ENCODE peak calls at places on chromosomes 4 and X, in six cellular contexts. F is CD8-positive, alpha-beta memory T cell; N is upper lobe of left lung; P is A673; I is aorta; K is SK-N-SH. C is an unnamed sample.
A peak's percentile ranks its signal among the peaks of the same experiment; 100 is the strongest.

GRCh38 chrX:15465896-15466651 is 27.1 kb downstream of the PIR start:
- DNase-seq in F (no peak), K (no peak), N (no peak), P (peak; percentile 9), I (no peak), C (no peak)

GRCh38 chrX:55450259-55450658 is 1.7 kb upstream of the MAGEH1 start:
- DNase-seq in I (no peak), K (no peak), P (no peak), N (no peak), F (no peak), C (no peak)

GRCh38 chr4:99352602-99353580 is at the start of gene ADH1C:
- DNase-seq in F (no peak), I (no peak), K (no peak), N (no peak), P (no peak), C (no peak)

GRCh38 chr4:5361968-5362367 is 310.7 kb downstream of the STK32B start:
- DNase-seq in N (no peak), P (peak; percentile 47), F (no peak), K (no peak), I (no peak), C (no peak)

GRCh38 chr4:87839309-87839946 is 6.7 kb downstream of the MEPE start:
- DNase-seq in I (no peak), F (no peak), P (peak; percentile 42), K (no peak), N (no peak), C (no peak)

GRCh38 chr4:149784018-149784417 is 31.6 kb downstream of the IQCM start:
- DNase-seq in F (no peak), I (no peak), K (no peak), P (peak; percentile 50), N (no peak), C (no peak)

GRCh38 chr4:54230479-54231418 is 1.7 kb downstream of the PDGFRA start:
- DNase-seq in I (peak; percentile 84), F (no peak), K (peak; percentile 41), P (no peak), N (peak; percentile 80), C (no peak)

GRCh38 chrX:86148024-86148511 is at the start of gene DACH2:
- DNase-seq in F (peak; percentile 4), N (peak; percentile 88), K (peak; percentile 78), I (peak; percentile 90), P (peak; percentile 63), C (no peak)

GRCh38 chr4:143036443-143036842 is 148.3 kb upstream of the USP38 start:
- DNase-seq in F (no peak), K (no peak), I (no peak), N (no peak), P (no peak), C (no peak)

GRCh38 chrX:23333842-23334535 is 660 bp upstream of the PTCHD1 start:
- DNase-seq in P (peak; percentile 1), F (no peak), I (peak; percentile 78), N (peak; percentile 56), K (peak; percentile 40), C (no peak)

GRCh38 chrX:153336128-153336894 is 2.4 kb downstream of the ZNF275 start:
- DNase-seq in I (no peak), K (no peak), P (no peak), F (peak; percentile 19), N (no peak), C (no peak)

GRCh38 chr4:62051332-62051731 is 851.2 kb downstream of the ADGRL3 start:
- DNase-seq in N (no peak), P (no peak), I (no peak), F (no peak), K (no peak), C (no peak)

GRCh38 chrX:71938371-71938770 is 27.7 kb downstream of the NHSL2 start:
- DNase-seq in I (no peak), P (peak; percentile 20), K (no peak), N (no peak), F (no peak), C (no peak)

GRCh38 chrX:82134378-82134777 is 932.5 kb downstream of the SH3BGRL start:
- DNase-seq in N (no peak), F (no peak), P (no peak), K (no peak), I (no peak), C (no peak)

GRCh38 chr4:81405900-81406401 is 65.8 kb downstream of the RASGEF1B start:
- DNase-seq in F (peak; percentile 70), K (peak; percentile 47), P (peak; percentile 71), I (no peak), N (no peak), C (no peak)

GRCh38 chr4:100098681-100099080 is 91.6 kb downstream of the DDIT4L start:
- DNase-seq in F (no peak), I (no peak), P (peak; percentile 39), K (no peak), N (no peak), C (no peak)

GRCh38 chrX:124328765-124329164 is 3.7 kb upstream of the TEX13D start:
- DNase-seq in N (no peak), I (no peak), P (no peak), F (no peak), K (no peak), C (no peak)

GRCh38 chr4:41992967-41993857 is 2.9 kb downstream of the SLC30A9 start:
- DNase-seq in K (no peak), N (no peak), I (no peak), P (no peak), F (no peak), C (no peak)

GRCh38 chr4:40038972-40039371 is 17.7 kb upstream of the N4BP2 start:
- DNase-seq in F (no peak), K (no peak), N (no peak), P (no peak), I (no peak), C (no peak)

GRCh38 chr4:20249333-20249732 is 2.4 kb upstream of the SLIT2 start:
- DNase-seq in I (no peak), K (peak; percentile 51), P (peak; percentile 58), F (no peak), N (no peak), C (no peak)

GRCh38 chr4:26609398-26609797 is 25.5 kb downstream of the TBC1D19 start:
- DNase-seq in I (no peak), F (no peak), K (no peak), N (no peak), P (no peak), C (no peak)

GRCh38 chr4:52877006-52877405 is 14.9 kb downstream of the RASL11B start:
- DNase-seq in K (no peak), P (no peak), F (no peak), N (no peak), I (no peak), C (no peak)

GRCh38 chr4:53436251-53436650 is 58.8 kb downstream of the FIP1L1 start:
- DNase-seq in F (no peak), I (no peak), K (no peak), N (no peak), P (no peak), C (no peak)

DNA sequence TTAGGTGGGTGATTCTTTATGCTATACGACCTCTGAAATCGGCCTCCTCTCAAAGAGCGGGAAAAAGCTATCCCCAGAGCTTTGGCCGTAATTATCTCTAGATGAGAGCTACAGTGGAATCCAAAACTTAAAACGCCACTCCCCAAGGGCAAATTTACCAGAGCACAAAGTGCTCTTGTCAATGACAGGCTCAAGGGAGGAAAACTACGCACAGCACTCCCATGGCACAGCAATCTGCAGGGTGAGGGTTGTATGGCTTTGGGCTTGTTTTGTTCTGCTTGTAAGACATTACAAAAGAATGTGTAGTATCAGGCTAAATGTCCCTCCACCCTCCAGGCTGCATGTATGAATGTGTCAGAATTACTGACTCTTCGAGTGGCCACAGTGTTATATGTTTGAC is 44.0 kb downstream of the ARHGEF6 start:
- DNase-seq in F (no peak), P (peak; percentile 37), N (no peak), K (no peak), I (no peak), C (no peak)
- H3K4me3 ChIP-seq in F (no peak overlapping the region), P (no peak overlapping the region), N (no peak overlapping the region), K (no peak overlapping the region), I (no peak overlapping the region), C (no peak overlapping the region)

GRCh38 chr4:185600801-185601200 is 65.5 kb upstream of the PDLIM3 start:
- DNase-seq in P (no peak), K (no peak), N (no peak), I (no peak), F (no peak), C (no peak)
- H3K27ac ChIP-seq in P (no peak overlapping the region), K (no peak overlapping the region), N (no peak overlapping the region), I (peak overlapping the region; percentile 56), F (no peak overlapping the region), C (no peak overlapping the region)

GRCh38 chr4:176090115-176090514 is 24.5 kb downstream of the WDR17 start:
- DNase-seq in P (no peak), F (no peak), K (no peak), N (no peak), I (no peak), C (no peak)

GRCh38 chr4:176084769-176085168 is 19.1 kb downstream of the WDR17 start:
- DNase-seq in P (peak; percentile 22), K (no peak), N (no peak), F (no peak), I (no peak), C (no peak)
- H3K36me3 ChIP-seq in P (no peaks in the 10 kb centered on the region), K (no peaks in the 10 kb centered on the region), N (no peaks in the 10 kb centered on the region), F (no peaks in the 10 kb centered on the region), I (no peaks in the 10 kb centered on the region), C (no peaks in the 10 kb centered on the region)

GRCh38 chr4:70734168-70734954 is 12.6 kb downstream of the RUFY3 start:
- DNase-seq in K (no peak), F (peak; percentile 68), N (no peak), P (peak; percentile 27), I (no peak), C (no peak)
- H3K4me3 ChIP-seq in K (peak overlapping the region; percentile 2), F (peak overlapping the region; percentile 66), N (no peak overlapping the region), P (peak overlapping the region; percentile 39), I (peak overlapping the region; percentile 40), C (peak overlapping the region; percentile 35)